ENCODE peak calls at places on chromosomes 6 and 20, in six cellular contexts. One of them, this sample, is unnamed.

GRCh38 chr6:41694815-41695536 is 40.4 kb downstream of the TFEB start:
- DNase-seq in activated T-cell treated with anti-CD3 and anti-CD28 coated beads, Interleukin-2, amount 50 U/mL, for 24 hours: no peak
- DNase-seq in Ammon's horn: no peak
- DNase-seq in GM18507: no peak
- DNase-seq in nephron progenitor cell: no peak
- DNase-seq in SW480: no peak
- DNase-seq in this sample: no peak

GRCh38 chr6:117919775-117920492 is 12.9 kb downstream of the SLC35F1 start:
- DNase-seq in activated T-cell treated with anti-CD3 and anti-CD28 coated beads, Interleukin-2, amount 50 U/mL, for 24 hours: no peak
- DNase-seq in Ammon's horn: peak; percentile 67
- DNase-seq in GM18507: no peak
- DNase-seq in nephron progenitor cell: peak; percentile 73
- DNase-seq in SW480: no peak
- DNase-seq in this sample: no peak

GRCh38 chr6:109237082-109237985 is 142.0 kb downstream of the CEP57L1 start:
- DNase-seq in activated T-cell treated with anti-CD3 and anti-CD28 coated beads, Interleukin-2, amount 50 U/mL, for 24 hours: no peak
- DNase-seq in Ammon's horn: no peak
- DNase-seq in GM18507: no peak
- DNase-seq in nephron progenitor cell: no peak
- DNase-seq in SW480: no peak
- DNase-seq in this sample: no peak

GRCh38 chr6:95574811-95575210 is 2.5 kb upstream of the MANEA start:
- DNase-seq in activated T-cell treated with anti-CD3 and anti-CD28 coated beads, Interleukin-2, amount 50 U/mL, for 24 hours: no peak
- DNase-seq in Ammon's horn: no peak
- DNase-seq in GM18507: no peak
- DNase-seq in nephron progenitor cell: no peak
- DNase-seq in SW480: no peak
- DNase-seq in this sample: no peak

GRCh38 chr6:137894779-137895385 is 27.8 kb downstream of the TNFAIP3 start:
- DNase-seq in activated T-cell treated with anti-CD3 and anti-CD28 coated beads, Interleukin-2, amount 50 U/mL, for 24 hours: no peak
- DNase-seq in Ammon's horn: no peak
- DNase-seq in GM18507: no peak
- DNase-seq in nephron progenitor cell: no peak
- DNase-seq in SW480: no peak
- DNase-seq in this sample: no peak

GRCh38 chr20:1946762-1947534 is 46.9 kb downstream of the PDYN start:
- DNase-seq in activated T-cell treated with anti-CD3 and anti-CD28 coated beads, Interleukin-2, amount 50 U/mL, for 24 hours: no peak
- DNase-seq in Ammon's horn: no peak
- DNase-seq in GM18507: no peak
- DNase-seq in nephron progenitor cell: peak; percentile 75
- DNase-seq in SW480: peak; percentile 96
- DNase-seq in this sample: peak; percentile 89

GRCh38 chr6:100134703-100135102 is 140.7 kb upstream of the MCHR2 start:
- DNase-seq in activated T-cell treated with anti-CD3 and anti-CD28 coated beads, Interleukin-2, amount 50 U/mL, for 24 hours: no peak
- DNase-seq in Ammon's horn: no peak
- DNase-seq in GM18507: no peak
- DNase-seq in nephron progenitor cell: no peak
- DNase-seq in SW480: no peak
- DNase-seq in this sample: no peak

GRCh38 chr6:167424700-167425099 is 99.8 kb downstream of the TTLL2 start:
- DNase-seq in activated T-cell treated with anti-CD3 and anti-CD28 coated beads, Interleukin-2, amount 50 U/mL, for 24 hours: no peak
- DNase-seq in Ammon's horn: no peak
- DNase-seq in GM18507: no peak
- DNase-seq in nephron progenitor cell: no peak
- DNase-seq in SW480: no peak
- DNase-seq in this sample: no peak

GRCh38 chr6:109336221-109336955 is 45.9 kb downstream of the CD164 start:
- DNase-seq in activated T-cell treated with anti-CD3 and anti-CD28 coated beads, Interleukin-2, amount 50 U/mL, for 24 hours: no peak
- DNase-seq in Ammon's horn: no peak
- DNase-seq in GM18507: no peak
- DNase-seq in nephron progenitor cell: no peak
- DNase-seq in SW480: no peak
- DNase-seq in this sample: no peak

GRCh38 chr6:148419430-148419829 is 76.8 kb downstream of the SASH1 start:
- DNase-seq in activated T-cell treated with anti-CD3 and anti-CD28 coated beads, Interleukin-2, amount 50 U/mL, for 24 hours: no peak
- DNase-seq in Ammon's horn: no peak
- DNase-seq in GM18507: no peak
- DNase-seq in nephron progenitor cell: no peak
- DNase-seq in SW480: no peak
- DNase-seq in this sample: no peak

GRCh38 chr20:33559994-33560393 is 70.1 kb downstream of the CBFA2T2 start:
- DNase-seq in activated T-cell treated with anti-CD3 and anti-CD28 coated beads, Interleukin-2, amount 50 U/mL, for 24 hours: no peak
- DNase-seq in Ammon's horn: no peak
- DNase-seq in GM18507: no peak
- DNase-seq in nephron progenitor cell: no peak
- DNase-seq in SW480: no peak
- DNase-seq in this sample: no peak

GRCh38 chr6:42404494-42404893 is 47.2 kb downstream of the TRERF1 start:
- DNase-seq in activated T-cell treated with anti-CD3 and anti-CD28 coated beads, Interleukin-2, amount 50 U/mL, for 24 hours: peak; percentile 53
- DNase-seq in Ammon's horn: no peak
- DNase-seq in GM18507: no peak
- DNase-seq in nephron progenitor cell: no peak
- DNase-seq in SW480: peak; percentile 69
- DNase-seq in this sample: no peak

GRCh38 chr20:4666001-4666470 is 55.7 kb upstream of the PRND start:
- DNase-seq in activated T-cell treated with anti-CD3 and anti-CD28 coated beads, Interleukin-2, amount 50 U/mL, for 24 hours: peak; percentile 49
- DNase-seq in Ammon's horn: no peak
- DNase-seq in GM18507: no peak
- DNase-seq in nephron progenitor cell: no peak
- DNase-seq in SW480: peak; percentile 39
- DNase-seq in this sample: no peak

GRCh38 chr6:160795716-160796115 is 93.7 kb downstream of the PLG start:
- DNase-seq in activated T-cell treated with anti-CD3 and anti-CD28 coated beads, Interleukin-2, amount 50 U/mL, for 24 hours: no peak
- DNase-seq in Ammon's horn: no peak
- DNase-seq in GM18507: no peak
- DNase-seq in nephron progenitor cell: no peak
- DNase-seq in SW480: no peak
- DNase-seq in this sample: no peak

GRCh38 chr20:8020314-8021079 is 936 bp upstream of the TMX4 start:
- DNase-seq in activated T-cell treated with anti-CD3 and anti-CD28 coated beads, Interleukin-2, amount 50 U/mL, for 24 hours: no peak
- DNase-seq in Ammon's horn: no peak
- DNase-seq in GM18507: peak; percentile 5
- DNase-seq in nephron progenitor cell: no peak
- DNase-seq in SW480: peak; percentile 89
- DNase-seq in this sample: peak; percentile 5

GRCh38 chr6:45420083-45420908 is 42.6 kb upstream of the SUPT3H start:
- DNase-seq in activated T-cell treated with anti-CD3 and anti-CD28 coated beads, Interleukin-2, amount 50 U/mL, for 24 hours: peak; percentile 68
- DNase-seq in Ammon's horn: peak; percentile 27
- DNase-seq in GM18507: no peak
- DNase-seq in nephron progenitor cell: peak; percentile 17
- DNase-seq in SW480: peak; percentile 49
- DNase-seq in this sample: no peak

GRCh38 chr20:33037456-33037855 is 6.0 kb downstream of the BPIFB6 start:
- DNase-seq in activated T-cell treated with anti-CD3 and anti-CD28 coated beads, Interleukin-2, amount 50 U/mL, for 24 hours: no peak
- DNase-seq in Ammon's horn: no peak
- DNase-seq in GM18507: no peak
- DNase-seq in nephron progenitor cell: no peak
- DNase-seq in SW480: no peak
- DNase-seq in this sample: no peak

GRCh38 chr6:111667921-111668320 is 62.2 kb upstream of the TRAF3IP2 start:
- DNase-seq in activated T-cell treated with anti-CD3 and anti-CD28 coated beads, Interleukin-2, amount 50 U/mL, for 24 hours: no peak
- DNase-seq in Ammon's horn: peak; percentile 48
- DNase-seq in GM18507: no peak
- DNase-seq in nephron progenitor cell: no peak
- DNase-seq in SW480: no peak
- DNase-seq in this sample: no peak

GRCh38 chr20:45823949-45824835 is 2.9 kb downstream of the TNNC2 start:
- DNase-seq in activated T-cell treated with anti-CD3 and anti-CD28 coated beads, Interleukin-2, amount 50 U/mL, for 24 hours: peak; percentile 67
- DNase-seq in Ammon's horn: peak; percentile 35
- DNase-seq in GM18507: no peak
- DNase-seq in nephron progenitor cell: peak; percentile 25
- DNase-seq in SW480: no peak
- DNase-seq in this sample: peak; percentile 27

GRCh38 chr20:35463455-35464300 is 8.3 kb downstream of the CEP250 start:
- DNase-seq in activated T-cell treated with anti-CD3 and anti-CD28 coated beads, Interleukin-2, amount 50 U/mL, for 24 hours: no peak
- DNase-seq in Ammon's horn: peak; percentile 85
- DNase-seq in GM18507: no peak
- DNase-seq in nephron progenitor cell: peak; percentile 72
- DNase-seq in SW480: peak; percentile 75
- DNase-seq in this sample: peak; percentile 82

GRCh38 chr6:88895911-88896310 is 67.5 kb downstream of the RNGTT start:
- DNase-seq in activated T-cell treated with anti-CD3 and anti-CD28 coated beads, Interleukin-2, amount 50 U/mL, for 24 hours: no peak
- DNase-seq in Ammon's horn: no peak
- DNase-seq in GM18507: no peak
- DNase-seq in nephron progenitor cell: no peak
- DNase-seq in SW480: no peak
- DNase-seq in this sample: no peak

GRCh38 chr6:11434565-11435326 is 102.8 kb upstream of the TMEM170B start:
- DNase-seq in activated T-cell treated with anti-CD3 and anti-CD28 coated beads, Interleukin-2, amount 50 U/mL, for 24 hours: no peak
- DNase-seq in Ammon's horn: no peak
- DNase-seq in GM18507: no peak
- DNase-seq in nephron progenitor cell: no peak
- DNase-seq in SW480: no peak
- DNase-seq in this sample: no peak

GRCh38 chr6:168132531-168133184 is 53.6 kb upstream of the FRMD1 start:
- DNase-seq in activated T-cell treated with anti-CD3 and anti-CD28 coated beads, Interleukin-2, amount 50 U/mL, for 24 hours: no peak
- DNase-seq in Ammon's horn: peak; percentile 93
- DNase-seq in GM18507: no peak
- DNase-seq in nephron progenitor cell: peak; percentile 57
- DNase-seq in SW480: no peak
- DNase-seq in this sample: peak; percentile 40

GRCh38 chr6:75906871-75907270 is 157.8 kb downstream of the MYO6 start:
- DNase-seq in activated T-cell treated with anti-CD3 and anti-CD28 coated beads, Interleukin-2, amount 50 U/mL, for 24 hours: no peak
- DNase-seq in Ammon's horn: no peak
- DNase-seq in GM18507: no peak
- DNase-seq in nephron progenitor cell: no peak
- DNase-seq in SW480: no peak
- DNase-seq in this sample: no peak

GRCh38 chr20:3318226-3318884 is 79.4 kb upstream of the SLC4A11 start:
- DNase-seq in activated T-cell treated with anti-CD3 and anti-CD28 coated beads, Interleukin-2, amount 50 U/mL, for 24 hours: no peak
- DNase-seq in Ammon's horn: no peak
- DNase-seq in GM18507: no peak
- DNase-seq in nephron progenitor cell: no peak
- DNase-seq in SW480: no peak
- DNase-seq in this sample: no peak

GRCh38 chr6:40342674-40343230 is 244.4 kb downstream of the LRFN2 start:
- DNase-seq in activated T-cell treated with anti-CD3 and anti-CD28 coated beads, Interleukin-2, amount 50 U/mL, for 24 hours: peak; percentile 2
- DNase-seq in Ammon's horn: peak; percentile 54
- DNase-seq in GM18507: no peak
- DNase-seq in nephron progenitor cell: no peak
- DNase-seq in SW480: no peak
- DNase-seq in this sample: no peak

GRCh38 chr6:112526594-112526993 is 179.5 kb downstream of the RFPL4B start:
- DNase-seq in activated T-cell treated with anti-CD3 and anti-CD28 coated beads, Interleukin-2, amount 50 U/mL, for 24 hours: no peak
- DNase-seq in Ammon's horn: no peak
- DNase-seq in GM18507: no peak
- DNase-seq in nephron progenitor cell: no peak
- DNase-seq in SW480: no peak
- DNase-seq in this sample: no peak

GRCh38 chr20:642398-643174 is 10.4 kb downstream of the SRXN1 start:
- DNase-seq in activated T-cell treated with anti-CD3 and anti-CD28 coated beads, Interleukin-2, amount 50 U/mL, for 24 hours: no peak
- DNase-seq in Ammon's horn: peak; percentile 43
- DNase-seq in GM18507: no peak
- DNase-seq in nephron progenitor cell: peak; percentile 71
- DNase-seq in SW480: no peak
- DNase-seq in this sample: no peak

GRCh38 chr20:53926428-53927028 is 143.9 kb downstream of the BCAS1 start:
- DNase-seq in activated T-cell treated with anti-CD3 and anti-CD28 coated beads, Interleukin-2, amount 50 U/mL, for 24 hours: no peak
- DNase-seq in Ammon's horn: no peak
- DNase-seq in GM18507: no peak
- DNase-seq in nephron progenitor cell: no peak
- DNase-seq in SW480: peak; percentile 98
- DNase-seq in this sample: no peak

GRCh38 chr6:71393471-71393870 is 104.9 kb downstream of the OGFRL1 start:
- DNase-seq in activated T-cell treated with anti-CD3 and anti-CD28 coated beads, Interleukin-2, amount 50 U/mL, for 24 hours: no peak
- DNase-seq in Ammon's horn: no peak
- DNase-seq in GM18507: no peak
- DNase-seq in nephron progenitor cell: no peak
- DNase-seq in SW480: no peak
- DNase-seq in this sample: no peak

This sample was measured in cerebellum.